ENCODE peak calls at places on chromosomes 6 and 20, in nine cellular contexts. G is lower leg skin; B is cardiac muscle cell; P is Peyer's patch; E is uterus; T is foreskin fibroblast; S is body of pancreas; C is left ventricle myocardium inferior; X is CD8-positive, alpha-beta T cell. M is an unnamed sample.

GRCh38 chr6:33248643-33248931 is 23.1 kb downstream of the VPS52 start:
- DNase-seq in P (no peak), S (no peak), G (no peak), X (no peak), B (peak), C (peak), E (no peak), T (peak), M (no peak)

GRCh38 chr6:137571854-137572253 is 77.7 kb upstream of the OLIG3 start:
- DNase-seq in T (peak), S (peak), C (no peak), E (no peak), G (no peak), X (peak), B (peak), P (peak), M (no peak)

GRCh38 chr6:158283304-158284005 is 28.8 kb upstream of the TULP4 start:
- DNase-seq in P (no peak), S (no peak), B (peak), G (no peak), X (no peak), E (no peak), C (no peak), T (peak), M (no peak)

GRCh38 chr6:167893416-167893815 is 66.7 kb downstream of the AFDN start:
- DNase-seq in S (no peak), P (no peak), X (no peak), T (peak), G (no peak), B (no peak), C (no peak), E (no peak), M (no peak)

GRCh38 chr6:30074331-30075093 is 1.1 kb downstream of the RNF39 start:
- DNase-seq in B (no peak), S (no peak), E (no peak), G (no peak), X (no peak), T (peak), C (no peak), P (no peak), M (no peak)

GRCh38 chr6:79711167-79711566 is 80.0 kb downstream of the SH3BGRL2 start:
- DNase-seq in T (no peak), X (no peak), C (no peak), E (no peak), G (no peak), B (no peak), S (no peak), P (no peak), M (no peak)

GRCh38 chr20:64254156-64254555 is 1.4 kb upstream of the PCMTD2 start:
- DNase-seq in E (no peak), P (peak), B (no peak), X (no peak), T (no peak), C (no peak), S (no peak), G (no peak), M (no peak)

GRCh38 chr6:3919130-3919628 is 70.0 kb downstream of the FAM50B start:
- DNase-seq in S (no peak), G (peak), T (peak), P (no peak), E (no peak), X (no peak), B (peak), C (peak), M (no peak)

GRCh38 chr20:39109933-39110818 is 148.0 kb downstream of the DHX35 start:
- DNase-seq in X (no peak), T (no peak), B (no peak), G (no peak), E (no peak), P (no peak), C (no peak), S (no peak), M (no peak)

GRCh38 chr20:53126185-53126584 is 154.0 kb downstream of the TSHZ2 start:
- DNase-seq in C (no peak), X (no peak), P (no peak), S (no peak), B (no peak), G (no peak), E (no peak), T (no peak), M (no peak)

GRCh38 chr20:53128024-53128423 is 155.9 kb downstream of the TSHZ2 start:
- DNase-seq in C (no peak), P (no peak), B (no peak), E (no peak), S (no peak), G (no peak), T (no peak), X (no peak), M (no peak)

GRCh38 chr20:53127027-53127426 is 154.9 kb downstream of the TSHZ2 start:
- DNase-seq in E (no peak), C (no peak), S (no peak), P (no peak), T (no peak), X (no peak), B (no peak), G (no peak), M (no peak)

GRCh38 chr20:53130819-53131218 is 158.7 kb downstream of the TSHZ2 start:
- DNase-seq in T (no peak), X (no peak), E (no peak), P (no peak), C (no peak), G (no peak), B (no peak), S (no peak), M (no peak)

GRCh38 chr20:53129557-53129956 is 157.4 kb downstream of the TSHZ2 start:
- DNase-seq in S (no peak), T (no peak), B (no peak), P (no peak), C (no peak), G (no peak), X (no peak), E (no peak), M (no peak)
- H3K4me3 ChIP-seq in S (no peak), T (no peak), B (no peak), P (no peak), C (no peak), G (no peak), X (no peak), E (no peak), M (no peak)

GRCh38 chr6:91132461-91132860 is 545.6 kb upstream of the MAP3K7 start:
- DNase-seq in C (no peak), B (peak), P (no peak), E (no peak), X (no peak), T (no peak), G (no peak), S (no peak), M (no peak)
- TF ChIP-seq CTCF in C (no peak), B (no peak), P (no peak), E (no peak), X (no peak), T (no peak), G (no peak), S (no peak), M (no peak)

GRCh38 chr6:6694825-6695710 is 106.5 kb downstream of the LY86 start:
- DNase-seq in T (no peak), X (no peak), E (no peak), B (no peak), G (peak), P (peak), S (no peak), C (peak), M (no peak)
- H3K4me3 ChIP-seq in T (no peak), X (no peak), E (no peak), B (no peak), G (no peak), P (no peak), S (no peak), C (peak), M (peak)

GRCh38 chr6:14068623-14069022 is 48.9 kb upstream of the CD83 start:
- DNase-seq in B (no peak), G (no peak), E (no peak), X (no peak), T (no peak), C (no peak), P (no peak), S (no peak), M (no peak)
- TF ChIP-seq CTCF in B (no peak), G (no peak), E (no peak), X (no peak), T (no peak), C (no peak), P (no peak), S (no peak), M (no peak)

GRCh38 chr6:27400877-27401642 is 12.5 kb downstream of the ZNF391 start:
- DNase-seq in C (no peak), T (no peak), P (no peak), X (no peak), G (no peak), B (no peak), E (no peak), S (no peak), M (no peak)
- H3K4me3 ChIP-seq in C (no peak), T (no peak), P (no peak), X (no peak), G (no peak), B (no peak), E (no peak), S (no peak), M (no peak)

DNA sequence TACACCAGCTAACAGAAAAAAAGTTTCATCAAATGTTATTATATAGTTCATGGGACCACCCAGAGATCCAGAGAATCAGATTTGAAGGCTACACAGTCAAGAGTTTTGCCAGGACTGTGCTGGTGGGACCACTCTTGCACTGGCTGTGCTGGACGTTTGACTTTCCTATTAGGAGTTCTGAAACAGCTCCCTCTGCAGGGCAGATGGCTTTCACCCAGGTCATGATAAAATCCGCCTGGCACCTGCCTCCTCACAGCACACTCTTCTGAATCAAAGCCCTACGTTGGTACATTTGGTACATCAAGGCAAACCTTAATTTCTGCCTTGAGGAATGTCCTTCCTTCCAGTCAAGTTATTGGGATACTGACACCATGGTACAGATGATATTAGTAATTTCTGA is 302.1 kb downstream of the ZNF217 start:
- DNase-seq in E (no peak), X (no peak), P (no peak), B (no peak), S (no peak), G (no peak), T (no peak), C (no peak), M (no peak)
- TF ChIP-seq CTCF in E (no peak), X (no peak), P (no peak), B (no peak), S (no peak), G (no peak), T (no peak), C (peak), M (no peak)

DNA sequence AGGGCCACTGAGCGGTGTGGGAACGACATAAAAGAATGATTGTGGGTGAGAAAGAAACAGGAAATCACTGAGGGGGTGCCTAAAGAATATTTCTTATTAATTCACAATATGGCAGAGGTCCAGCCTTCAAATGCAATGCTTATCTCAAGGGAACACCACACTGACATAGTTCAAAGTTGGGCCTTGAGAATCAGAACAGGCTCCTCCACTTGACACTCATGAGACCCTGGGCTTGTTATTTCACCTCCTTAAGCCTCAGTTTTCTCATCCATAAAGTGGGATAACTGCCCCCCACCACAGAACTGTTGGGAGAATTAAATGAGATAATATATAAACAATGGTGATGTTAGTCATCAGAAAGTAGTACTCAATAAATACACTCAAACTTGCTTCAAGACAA is 40.4 kb upstream of the ARHGAP18 start:
- DNase-seq in P (no peak), C (no peak), X (no peak), S (no peak), T (no peak), E (no peak), B (peak), G (no peak), M (no peak)
- H3K4me3 ChIP-seq in P (no peak), C (no peak), X (no peak), S (no peak), T (no peak), E (no peak), B (no peak), G (no peak), M (no peak)

GRCh38 chr6:150143521-150144293 is 863 bp downstream of the PPP1R14C start:
- DNase-seq in S (no peak), X (no peak), E (no peak), T (peak), C (peak), B (no peak), P (no peak), G (no peak), M (no peak)
- TF ChIP-seq CTCF in S (no peak), X (no peak), E (no peak), T (no peak), C (peak), B (no peak), P (no peak), G (no peak), M (no peak)

DNA sequence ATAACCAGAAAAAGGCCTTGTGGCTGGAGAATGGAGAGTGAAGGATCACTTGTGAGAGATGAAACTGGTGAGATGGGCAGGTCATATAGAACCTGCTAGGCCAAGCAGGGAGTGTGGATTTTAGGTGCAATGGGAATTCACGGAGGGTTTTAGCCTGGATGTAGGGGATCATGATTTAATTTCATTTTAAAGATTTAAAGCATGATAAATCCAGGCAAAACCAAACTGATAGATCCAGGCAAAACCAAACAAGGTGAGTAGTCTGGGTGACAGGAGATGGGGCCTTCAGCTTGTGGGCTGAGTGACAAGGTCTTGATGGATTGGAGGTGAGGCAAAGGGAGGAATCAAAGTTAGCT is 1.5 kb upstream of the PLCG1 start:
- DNase-seq in E (no peak), T (no peak), C (no peak), X (no peak), B (no peak), S (no peak), P (no peak), G (no peak), M (no peak)
- H3K4me3 ChIP-seq in E (no peak), T (no peak), C (peak), X (peak), B (no peak), S (no peak), P (no peak), G (no peak), M (no peak)